ENCODE peak calls at places on chromosome 14, in seven cellular contexts. O, H, F, P, Z, V and S are unnamed samples.

GRCh38 chr14:69010632-69011031 is 31.5 kb upstream of the ACTN1 start:
- DNase-seq in F (no peak), P (no peak), H (no peak), O (peak; percentile 82), V (no peak), Z (no peak), S (no peak)

GRCh38 chr14:34711169-34711568 is 3.2 kb downstream of the CFL2 start:
- DNase-seq in P (no peak), F (peak; percentile 24), O (peak; percentile 33), Z (no peak), V (no peak), H (no peak), S (peak; percentile 33)

GRCh38 chr14:101875726-101876268 is 88.6 kb upstream of the DYNC1H1 start:
- DNase-seq in H (no peak), Z (no peak), O (no peak), F (no peak), P (no peak), V (no peak), S (no peak)

GRCh38 chr14:20302042-20302761 is 3.5 kb downstream of the TTC5 start:
- DNase-seq in O (peak; percentile 27), H (no peak), Z (no peak), F (no peak), P (no peak), V (no peak), S (no peak)

GRCh38 chr14:73634333-73634833 is 10.4 kb upstream of the DNAL1 start:
- DNase-seq in F (peak; percentile 29), O (peak; percentile 40), Z (peak; percentile 77), V (no peak), H (no peak), P (peak; percentile 38), S (peak; percentile 55)

GRCh38 chr14:24147761-24148428 is 597 bp downstream of the RNF31 start:
- DNase-seq in P (no peak), Z (peak; percentile 87), F (no peak), H (no peak), V (no peak), O (no peak), S (no peak)

GRCh38 chr14:64434528-64434927 is 30.8 kb upstream of the AKAP5 start:
- DNase-seq in O (no peak), P (no peak), V (no peak), F (no peak), H (no peak), Z (no peak), S (no peak)

GRCh38 chr14:84891414-84891813 is 638.5 kb upstream of the FLRT2 start:
- DNase-seq in O (peak; percentile 31), H (no peak), Z (no peak), V (no peak), F (no peak), P (no peak), S (no peak)

GRCh38 chr14:20494935-20495766 is 10.2 kb upstream of the RNASE10 start:
- DNase-seq in V (no peak), O (peak; percentile 93), H (no peak), P (no peak), F (peak; percentile 51), Z (no peak), S (no peak)

GRCh38 chr14:95686935-95687334 is 709 bp downstream of the TCL1B start:
- DNase-seq in O (no peak), Z (no peak), H (no peak), F (no peak), P (no peak), V (no peak), S (no peak)

GRCh38 chr14:72443256-72443655 is 450.6 kb downstream of the DPF3 start:
- DNase-seq in O (no peak), F (no peak), P (no peak), H (no peak), Z (no peak), V (no peak), S (no peak)

GRCh38 chr14:33810308-33810707 is 140.6 kb downstream of the EGLN3 start:
- DNase-seq in O (no peak), H (no peak), Z (no peak), V (no peak), P (no peak), F (no peak), S (no peak)

GRCh38 chr14:61186793-61187641 is 94.1 kb downstream of the TMEM30B start:
- DNase-seq in V (peak; percentile 21), H (no peak), O (no peak), P (no peak), Z (no peak), F (peak; percentile 39), S (no peak)

GRCh38 chr14:29754134-29754533 is 173.5 kb downstream of the PRKD1 start:
- DNase-seq in F (no peak), Z (no peak), P (no peak), V (no peak), H (no peak), O (no peak), S (no peak)

GRCh38 chr14:103279129-103280025 is 54.7 kb upstream of the EIF5 start:
- DNase-seq in P (no peak), O (no peak), H (no peak), Z (peak; percentile 86), V (no peak), F (no peak), S (peak; percentile 46)

GRCh38 chr14:103271189-103271588 is 62.8 kb upstream of the EIF5 start:
- DNase-seq in V (no peak), Z (no peak), H (no peak), O (no peak), F (no peak), P (no peak), S (no peak)

GRCh38 chr14:103273145-103273846 is 60.7 kb upstream of the EIF5 start:
- DNase-seq in Z (peak; percentile 72), H (no peak), P (no peak), F (no peak), V (no peak), O (no peak), S (no peak)

GRCh38 chr14:103275000-103275399 is 59.0 kb upstream of the EIF5 start:
- DNase-seq in Z (no peak), P (no peak), O (no peak), H (no peak), F (no peak), V (no peak), S (no peak)

GRCh38 chr14:103273847-103274615 is 60.0 kb upstream of the EIF5 start:
- DNase-seq in O (no peak), Z (peak; percentile 63), P (no peak), V (no peak), H (no peak), F (no peak), S (no peak)
- H3K4me3 ChIP-seq in O (no peak overlapping the region), Z (peak overlapping the region; percentile 35), P (peak overlapping the region; percentile 64), V (peak overlapping the region; percentile 54), H (no peak overlapping the region), F (no peak overlapping the region), S (peak overlapping the region; percentile 34)

DNA sequence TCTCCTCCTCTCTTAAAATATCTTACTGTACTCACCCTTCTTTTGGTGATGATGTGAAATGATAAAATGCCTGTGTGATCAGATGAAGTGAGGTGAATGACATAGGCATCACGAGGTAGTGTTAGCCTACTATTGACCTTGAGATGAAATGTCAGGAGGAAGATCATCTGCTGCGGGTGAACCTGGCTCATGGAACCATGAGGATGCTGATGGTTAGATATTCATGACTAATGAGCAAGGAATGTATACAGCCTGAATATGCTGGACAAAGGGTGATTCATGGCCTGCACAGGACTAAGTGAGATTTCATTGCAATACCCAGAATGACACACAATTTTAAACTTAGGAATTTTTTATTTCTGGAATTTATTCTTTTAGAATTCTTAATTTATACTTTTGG is 89.6 kb downstream of the DAAM1 start:
- DNase-seq in P (no peak), H (no peak), O (peak; percentile 100), V (no peak), F (peak; percentile 87), Z (no peak), S (no peak)
- H3K4me1 ChIP-seq in P (peaks cover 86% of the 10 kb centered on the region), H (peaks cover 42% of the 10 kb centered on the region), O (peaks cover 72% of the 10 kb centered on the region), V (peaks cover 40% of the 10 kb centered on the region), F (peaks cover 43% of the 10 kb centered on the region), Z (peaks cover 8% of the 10 kb centered on the region), S (peaks cover 62% of the 10 kb centered on the region)

DNA sequence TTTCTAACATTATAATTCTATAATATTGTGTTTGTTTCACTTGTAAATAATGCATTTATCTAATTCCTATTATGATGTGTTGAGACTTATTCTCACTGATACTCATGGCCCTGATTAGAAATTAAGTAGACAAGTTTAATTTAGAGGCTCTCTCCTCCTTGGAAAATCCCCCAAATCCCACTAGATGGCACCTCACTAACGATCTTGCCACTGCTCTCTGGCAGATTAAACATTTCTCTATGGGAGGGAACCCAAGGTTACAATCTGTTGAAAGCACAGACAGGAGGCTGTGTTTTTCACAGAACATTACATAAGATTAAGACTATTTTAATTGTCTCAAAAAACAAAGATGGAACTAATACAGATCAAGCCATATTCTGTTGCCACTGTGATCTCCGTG is 318.7 kb downstream of the LRFN5 start:
- DNase-seq in V (no peak), Z (no peak), O (peak; percentile 63), H (no peak), F (no peak), P (no peak), S (no peak)
- TF ChIP-seq CTCF in V (no peak), Z (no peak), O (peak; percentile 73), H (no peak), F (no peak), P (no peak), S (no peak)

GRCh38 chr14:52269100-52269499 is 1.6 kb downstream of the PTGDR start:
- DNase-seq in Z (no peak), F (no peak), H (no peak), P (no peak), O (no peak), V (no peak), S (no peak)
- H3K4me3 ChIP-seq in Z (peak overlapping the region; percentile 14), F (no peak overlapping the region), H (peak overlapping the region; percentile 45), P (peak overlapping the region; percentile 71), O (no peak overlapping the region), V (peak overlapping the region; percentile 58), S (peak overlapping the region; percentile 63)

GRCh38 chr14:76500011-76500410 is 124.1 kb downstream of the ESRRB start:
- DNase-seq in O (peak; percentile 10), H (peak; percentile 60), V (no peak), F (no peak), Z (peak; percentile 22), P (no peak), S (no peak)
- H3K4me1 ChIP-seq in O (no peaks in the 10 kb centered on the region), H (no peaks in the 10 kb centered on the region), V (no peaks in the 10 kb centered on the region), F (no peaks in the 10 kb centered on the region), Z (no peaks in the 10 kb centered on the region), P (peaks cover 9% of the 10 kb centered on the region), S (no peaks in the 10 kb centered on the region)

GRCh38 chr14:67944605-67945004 is 125.0 kb downstream of the RAD51B start:
- DNase-seq in Z (no peak), P (no peak), F (no peak), V (no peak), O (no peak), H (no peak), S (no peak)
- TF ChIP-seq CTCF in Z (no peak), P (no peak), F (no peak), V (no peak), O (no peak), H (no peak), S (no peak)

DNA sequence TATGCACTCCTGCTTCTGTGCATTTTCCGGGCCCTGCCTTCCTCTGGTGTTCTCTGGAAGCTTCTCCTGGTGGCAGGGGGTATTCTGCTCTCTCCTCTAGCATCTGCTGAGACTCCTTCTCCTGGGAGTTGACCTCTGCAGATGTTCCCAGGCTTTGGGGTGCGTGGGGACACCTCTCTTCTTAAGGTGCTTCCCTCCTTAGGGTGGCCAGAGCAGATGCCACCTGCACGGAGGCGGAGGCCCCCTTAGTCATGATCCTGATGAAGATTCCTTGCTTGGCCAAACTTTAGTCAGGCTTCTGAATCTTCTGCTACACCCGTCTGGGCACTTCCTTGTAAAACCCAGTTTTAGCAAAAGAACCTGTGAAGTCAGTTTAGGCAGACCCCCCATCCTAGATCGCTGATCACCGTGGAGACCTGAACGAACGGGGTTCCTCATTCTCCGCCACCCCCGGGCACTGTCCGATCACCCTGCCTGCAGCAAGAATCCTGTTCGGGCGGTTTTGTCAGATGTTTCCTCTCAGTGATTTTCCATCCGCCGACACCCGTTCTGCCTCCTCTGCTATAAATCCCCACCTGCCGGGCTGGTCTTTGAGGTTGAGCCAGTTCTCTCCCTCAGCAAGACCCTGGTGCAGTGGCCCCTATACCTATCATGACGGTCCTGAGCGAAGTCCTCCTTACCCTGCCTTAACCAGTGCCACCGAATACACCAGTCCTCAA is 111.9 kb downstream of the CALM1 start:
- DNase-seq in O (peak; percentile 70), P (no peak), F (no peak), H (no peak), V (no peak), Z (no peak), S (no peak)
- H3K4me3 ChIP-seq in O (peak overlapping the region; percentile 6), P (no peak overlapping the region), F (no peak overlapping the region), H (no peak overlapping the region), V (no peak overlapping the region), Z (no peak overlapping the region), S (no peak overlapping the region)